ENCODE peak calls at places on chromosome 21, in four cellular contexts. N is CD4-positive, alpha-beta T cell; D is dorsolateral prefrontal cortex; Q is hepatocyte. U is an unnamed sample.

GRCh38 chr21:37916795-37917142 is 512 bp upstream of the KCNJ6 start:
- DNase-seq in Q (peak; percentile 53), N (no peak), D (no peak), U (no peak)

GRCh38 chr21:16194851-16195251 is 465.1 kb downstream of the USP25 start:
- DNase-seq in Q (no peak), N (no peak), D (no peak), U (no peak)

GRCh38 chr21:15496896-15497295 is 232.9 kb upstream of the USP25 start:
- DNase-seq in N (no peak), Q (no peak), D (no peak), U (no peak)

GRCh38 chr21:25561668-25562641 is 45.3 kb downstream of the MRPL39 start:
- DNase-seq in D (no peak), Q (peak; percentile 82), N (peak; percentile 40), U (peak; percentile 5)

GRCh38 chr21:8991088-8991907 is 1530.1 kb upstream of the TPTE start:
- DNase-seq in Q (no peak), N (no peak), D (no peak), U (no peak)

GRCh38 chr21:33976082-33976979 is 60.7 kb upstream of the ATP5PO start:
- DNase-seq in Q (peak; percentile 68), N (peak; percentile 34), D (no peak), U (no peak)

GRCh38 chr21:35005077-35005476 is 44.0 kb downstream of the RUNX1 start:
- DNase-seq in Q (no peak), D (no peak), N (no peak), U (no peak)

GRCh38 chr21:27244356-27244755 is 277.5 kb upstream of the ADAMTS5 start:
- DNase-seq in Q (no peak), D (no peak), N (no peak), U (no peak)

GRCh38 chr21:35940074-35940927 is 120.0 kb downstream of the SETD4 start:
- DNase-seq in D (peak; percentile 59), N (no peak), Q (peak; percentile 83), U (no peak)

GRCh38 chr21:16040601-16041000 is 310.8 kb downstream of the USP25 start:
- DNase-seq in N (no peak), Q (no peak), D (no peak), U (no peak)

GRCh38 chr21:36703123-36703522 is 4.2 kb downstream of the SIM2 start:
- DNase-seq in N (no peak), Q (no peak), D (no peak), U (no peak)

GRCh38 chr21:31872452-31873274 is at the start of gene HUNK:
- DNase-seq in N (no peak), D (no peak), Q (peak; percentile 76), U (no peak)
- H3K27ac ChIP-seq in N (no peak within 1 kb of the TSS), D (peak within 1 kb of the TSS; percentile 71), Q (peak within 1 kb of the TSS; percentile 79), U (no peak within 1 kb of the TSS)

GRCh38 chr21:41956926-41957729 is 3.3 kb upstream of the C2CD2 start:
- DNase-seq in Q (no peak), D (no peak), N (no peak), U (no peak)
- H3K27ac ChIP-seq in Q (peak overlapping the region; percentile 39), D (peak overlapping the region; percentile 66), N (no peak overlapping the region), U (no peak overlapping the region)

GRCh38 chr21:29332461-29333354 is 34.0 kb downstream of the BACH1 start:
- DNase-seq in D (no peak), Q (no peak), N (no peak), U (no peak)
- H3K27ac ChIP-seq in D (no peak overlapping the region), Q (peak overlapping the region; percentile 5), N (no peak overlapping the region), U (no peak overlapping the region)

DNA sequence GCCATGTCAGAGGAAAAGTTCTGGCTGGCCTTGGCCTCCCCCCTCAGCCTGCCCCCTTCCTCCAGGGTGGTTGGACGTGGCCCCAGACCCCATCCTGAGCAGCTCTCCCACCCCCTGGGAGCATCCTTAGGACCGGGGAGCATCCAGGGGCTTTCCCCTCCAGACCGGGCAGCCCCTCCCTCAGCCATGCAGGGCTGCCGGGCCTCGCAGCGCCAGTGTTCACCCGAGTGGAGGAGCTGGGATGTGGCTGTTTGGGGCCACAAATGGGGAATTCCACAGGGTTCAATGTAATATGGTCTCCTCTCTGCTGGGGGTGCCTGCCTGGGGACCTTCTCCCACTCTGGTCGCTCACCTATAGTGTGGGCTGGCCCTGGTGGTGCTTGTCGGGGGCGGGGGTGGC is 4.2 kb upstream of the PFKL start:
- DNase-seq in Q (no peak), D (no peak), N (no peak), U (no peak)
- H3K27ac ChIP-seq in Q (no peak overlapping the region), D (no peak overlapping the region), N (no peak overlapping the region), U (no peak overlapping the region)

GRCh38 chr21:39364949-39365348 is 16.1 kb upstream of the HMGN1 start:
- DNase-seq in Q (no peak), D (no peak), N (no peak), U (no peak)
- H3K27ac ChIP-seq in Q (no peak overlapping the region), D (no peak overlapping the region), N (no peak overlapping the region), U (no peak overlapping the region)

GRCh38 chr21:44932366-44933181 is 7.3 kb upstream of the SLX9 start:
- DNase-seq in N (peak; percentile 68), D (no peak), Q (peak; percentile 76), U (no peak)

GRCh38 chr21:44929799-44930542 is 9.3 kb upstream of the ITGB2 start:
- DNase-seq in N (no peak), Q (no peak), D (no peak), U (no peak)

GRCh38 chr21:44930543-44930981 is 9.3 kb upstream of the SLX9 start:
- DNase-seq in N (peak; percentile 66), Q (no peak), D (no peak), U (no peak)

GRCh38 chr21:44931501-44932365 is 8.1 kb upstream of the SLX9 start:
- DNase-seq in Q (no peak), N (no peak), D (no peak), U (no peak)

GRCh38 chr21:44931137-44931500 is 8.7 kb upstream of the SLX9 start:
- DNase-seq in N (no peak), Q (no peak), D (no peak), U (no peak)
- H3K27ac ChIP-seq in N (peak overlapping the region; percentile 79), Q (no peak overlapping the region), D (no peak overlapping the region), U (no peak overlapping the region)

GRCh38 chr21:44791993-44792392 is 9.6 kb downstream of the UBE2G2 start:
- DNase-seq in N (no peak), D (no peak), Q (no peak), U (no peak)
- H3K27ac ChIP-seq in N (no peak overlapping the region), D (no peak overlapping the region), Q (peak overlapping the region; percentile 66), U (no peak overlapping the region)

GRCh38 chr21:46237474-46237873 is 8.9 kb upstream of the LSS start:
- DNase-seq in D (no peak), Q (no peak), N (no peak), U (no peak)
- H3K27ac ChIP-seq in D (no peak overlapping the region), Q (no peak overlapping the region), N (no peak overlapping the region), U (no peak overlapping the region)

GRCh38 chr21:45979141-45979631 is 2.4 kb upstream of the COL6A1 start:
- DNase-seq in Q (no peak), N (no peak), D (no peak), U (no peak)

GRCh38 chr21:45975017-45975595 is 6.5 kb upstream of the COL6A1 start:
- DNase-seq in Q (peak; percentile 74), D (no peak), N (no peak), U (no peak)

GRCh38 chr21:45977396-45977795 is 4.2 kb upstream of the COL6A1 start:
- DNase-seq in Q (no peak), N (no peak), D (no peak), U (no peak)

GRCh38 chr21:45974073-45975016 is 7.2 kb upstream of the COL6A1 start:
- DNase-seq in N (no peak), D (no peak), Q (peak; percentile 64), U (no peak)

DNA sequence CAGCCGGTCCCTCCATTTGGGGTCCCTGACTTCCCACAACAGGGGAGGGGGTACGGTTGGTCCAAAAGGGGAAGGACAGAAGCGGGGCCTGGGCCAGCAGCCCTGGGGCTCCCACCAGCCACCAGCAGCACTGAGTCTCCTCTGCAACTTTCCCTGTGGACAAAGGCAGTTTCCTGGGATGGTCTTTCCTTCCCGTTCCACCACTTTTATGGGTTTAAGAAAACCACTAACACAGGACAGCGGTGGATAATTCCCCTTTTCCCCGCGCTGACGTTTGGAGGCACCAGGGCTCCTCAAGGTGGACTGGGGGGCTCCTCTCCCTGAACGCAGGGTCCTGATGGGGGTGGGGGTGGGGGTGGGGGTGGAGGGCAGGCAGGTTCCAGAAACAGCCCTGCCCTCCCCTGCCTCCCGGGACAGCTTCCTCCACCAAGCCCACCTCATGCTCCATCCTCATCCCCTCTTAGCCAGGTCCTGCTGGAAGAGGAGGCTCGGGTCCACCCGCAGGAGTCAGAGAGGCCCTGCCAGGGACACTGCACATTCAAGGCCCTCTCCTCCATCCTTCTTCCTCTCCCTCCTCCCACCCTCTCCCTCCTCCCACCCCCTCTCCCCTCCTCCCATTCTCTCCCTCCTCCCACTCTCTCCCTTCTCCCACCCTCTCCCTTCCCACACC is 4.8 kb upstream of the COL6A1 start:
- DNase-seq in D (no peak), N (no peak), Q (no peak), U (no peak)
- H3K27ac ChIP-seq in D (no peak overlapping the region), N (no peak overlapping the region), Q (peak overlapping the region; percentile 88), U (no peak overlapping the region)

U was measured in substantia nigra.